ENCODE peak calls at places on chromosomes 2 and 18, in six cellular contexts. B, T, A, G, W and V are unnamed samples.

GRCh38 chr2:2524340-2524941 is 193.4 kb upstream of the MYT1L start:
- DNase-seq in B (no peak), T (no peak), A (no peak), G (no peak), W (no peak), V (no peak)

GRCh38 chr2:169569948-169570347 is 3.7 kb downstream of the FASTKD1 start:
- DNase-seq in B (no peak), T (no peak), A (no peak), G (no peak), W (no peak), V (no peak)

GRCh38 chr18:67266591-67267237 is 249.8 kb downstream of the DSEL start:
- DNase-seq in B (no peak), T (no peak), A (no peak), G (no peak), W (peak), V (no peak)

GRCh38 chr2:207284556-207285450 is 119.1 kb upstream of the KLF7 start:
- DNase-seq in B (no peak), T (no peak), A (no peak), G (no peak), W (no peak), V (no peak)

GRCh38 chr18:57437782-57438668 is 2.9 kb downstream of the ONECUT2 start:
- DNase-seq in B (peak), T (peak), A (peak), G (peak), W (no peak), V (no peak)

GRCh38 chr2:45256173-45256866 is 247.1 kb upstream of the SIX2 start:
- DNase-seq in B (no peak), T (no peak), A (no peak), G (no peak), W (no peak), V (no peak)

GRCh38 chr2:142874293-142874814 is 3.1 kb upstream of the KYNU start:
- DNase-seq in B (no peak), T (no peak), A (no peak), G (no peak), W (peak), V (no peak)

GRCh38 chr2:234420406-234420805 is 76.5 kb downstream of the ARL4C start:
- DNase-seq in B (no peak), T (no peak), A (no peak), G (no peak), W (no peak), V (no peak)

GRCh38 chr2:12317853-12318426 is 398.8 kb upstream of the TRIB2 start:
- DNase-seq in B (no peak), T (no peak), A (no peak), G (no peak), W (peak), V (no peak)

GRCh38 chr2:236146436-236146835 is 21.8 kb downstream of the GBX2 start:
- DNase-seq in B (no peak), T (no peak), A (no peak), G (no peak), W (no peak), V (no peak)

GRCh38 chr18:12911025-12911927 is 27.2 kb upstream of the PTPN2 start:
- DNase-seq in B (peak), T (no peak), A (no peak), G (no peak), W (no peak), V (peak)

GRCh38 chr2:172095146-172095904 is 7.4 kb downstream of the DLX2 start:
- DNase-seq in B (peak), T (no peak), A (no peak), G (no peak), W (peak), V (no peak)

GRCh38 chr2:197378494-197378972 is 56.3 kb downstream of the SF3B1 start:
- DNase-seq in B (peak), T (peak), A (peak), G (peak), W (peak), V (peak)

GRCh38 chr18:24792164-24792563 is 331.7 kb downstream of the HRH4 start:
- DNase-seq in B (no peak), T (no peak), A (no peak), G (no peak), W (no peak), V (no peak)